ENCODE peak calls at places on chromosome 7, in five cellular contexts. One of them, this sample, is unnamed.

GRCh38 chr7:47677664-47678063 is 95.8 kb upstream of the TNS3 start:
- DNase-seq in retinal pigment epithelial cell: peak
- DNase-seq in cardiac muscle cell: no peak
- DNase-seq in stomach: no peak
- DNase-seq in IMR-90: no peak
- DNase-seq in this sample: no peak

GRCh38 chr7:44969049-44969700 is 9.6 kb downstream of the MYO1G start:
- DNase-seq in retinal pigment epithelial cell: no peak
- DNase-seq in cardiac muscle cell: no peak
- DNase-seq in stomach: no peak
- DNase-seq in IMR-90: no peak
- DNase-seq in this sample: no peak

GRCh38 chr7:95578299-95578855 is 17.9 kb downstream of the PDK4 start:
- DNase-seq in retinal pigment epithelial cell: no peak
- DNase-seq in cardiac muscle cell: no peak
- DNase-seq in stomach: no peak
- DNase-seq in IMR-90: no peak
- DNase-seq in this sample: no peak

GRCh38 chr7:82194011-82194410 is 249.6 kb downstream of the CACNA2D1 start:
- DNase-seq in retinal pigment epithelial cell: no peak
- DNase-seq in cardiac muscle cell: peak
- DNase-seq in stomach: no peak
- DNase-seq in IMR-90: peak
- DNase-seq in this sample: peak

GRCh38 chr7:5591547-5591899 is 167.9 kb upstream of the TNRC18 start:
- DNase-seq in retinal pigment epithelial cell: peak
- DNase-seq in cardiac muscle cell: peak
- DNase-seq in stomach: peak
- DNase-seq in IMR-90: peak
- DNase-seq in this sample: peak

GRCh38 chr7:116571552-116571951 is 46.7 kb downstream of the CAV1 start:
- DNase-seq in retinal pigment epithelial cell: no peak
- DNase-seq in cardiac muscle cell: no peak
- DNase-seq in stomach: no peak
- DNase-seq in IMR-90: no peak
- DNase-seq in this sample: no peak

GRCh38 chr7:40824461-40824860 is 689.7 kb downstream of the SUGCT start:
- DNase-seq in retinal pigment epithelial cell: no peak
- DNase-seq in cardiac muscle cell: no peak
- DNase-seq in stomach: no peak
- DNase-seq in IMR-90: peak
- DNase-seq in this sample: no peak

GRCh38 chr7:121187222-121187621 is 141.6 kb upstream of the WNT16 start:
- DNase-seq in retinal pigment epithelial cell: no peak
- DNase-seq in cardiac muscle cell: no peak
- DNase-seq in stomach: no peak
- DNase-seq in IMR-90: no peak
- DNase-seq in this sample: no peak

GRCh38 chr7:13017325-13017853 is 330.0 kb downstream of the ARL4A start:
- DNase-seq in retinal pigment epithelial cell: no peak
- DNase-seq in cardiac muscle cell: peak
- DNase-seq in stomach: no peak
- DNase-seq in IMR-90: peak
- DNase-seq in this sample: peak

GRCh38 chr7:132394283-132395003 is 181.8 kb downstream of the PLXNA4 start:
- DNase-seq in retinal pigment epithelial cell: no peak
- DNase-seq in cardiac muscle cell: peak
- DNase-seq in stomach: no peak
- DNase-seq in IMR-90: no peak
- DNase-seq in this sample: peak
- TF ChIP-seq CTCF in retinal pigment epithelial cell: no peak
- TF ChIP-seq CTCF in cardiac muscle cell: peak
- TF ChIP-seq CTCF in stomach: no peak
- TF ChIP-seq CTCF in IMR-90: no peak
- TF ChIP-seq CTCF in this sample: peak

GRCh38 chr7:50665403-50666123 is 100.4 kb upstream of the DDC start:
- DNase-seq in retinal pigment epithelial cell: no peak
- DNase-seq in cardiac muscle cell: peak
- DNase-seq in stomach: no peak
- DNase-seq in IMR-90: peak
- DNase-seq in this sample: peak
- TF ChIP-seq CTCF in retinal pigment epithelial cell: no peak
- TF ChIP-seq CTCF in cardiac muscle cell: no peak
- TF ChIP-seq CTCF in stomach: no peak
- TF ChIP-seq CTCF in IMR-90: no peak
- TF ChIP-seq CTCF in this sample: no peak

GRCh38 chr7:26278769-26279168 is 12.9 kb upstream of the SNX10 start:
- DNase-seq in retinal pigment epithelial cell: no peak
- DNase-seq in cardiac muscle cell: peak
- DNase-seq in stomach: no peak
- DNase-seq in IMR-90: no peak
- DNase-seq in this sample: peak
- TF ChIP-seq CTCF in retinal pigment epithelial cell: peak
- TF ChIP-seq CTCF in cardiac muscle cell: peak
- TF ChIP-seq CTCF in stomach: no peak
- TF ChIP-seq CTCF in IMR-90: no peak
- TF ChIP-seq CTCF in this sample: peak

DNA sequence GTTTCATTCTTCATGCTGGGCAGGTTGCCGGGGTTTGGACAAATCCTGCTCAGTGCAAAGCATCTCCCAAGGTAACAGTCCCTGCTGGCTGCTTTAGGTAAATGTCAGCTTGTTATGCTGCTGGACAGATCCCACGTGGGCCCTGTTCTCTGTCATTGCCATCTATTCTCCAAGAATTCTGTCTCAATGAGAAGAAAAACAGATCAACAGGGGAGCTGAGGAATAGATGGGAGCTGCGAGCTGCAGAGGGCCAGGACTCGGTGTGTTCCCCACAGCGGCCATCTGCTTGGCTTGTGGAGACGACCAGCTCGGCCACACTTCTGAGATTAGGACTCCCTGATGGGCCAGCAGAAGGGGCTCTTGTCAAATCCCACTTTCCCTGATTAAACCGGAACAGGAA is 235.2 kb downstream of the DPP6 start:
- DNase-seq in retinal pigment epithelial cell: no peak
- DNase-seq in cardiac muscle cell: no peak
- DNase-seq in stomach: no peak
- DNase-seq in IMR-90: no peak
- DNase-seq in this sample: no peak
- TF ChIP-seq CTCF in retinal pigment epithelial cell: no peak
- TF ChIP-seq CTCF in cardiac muscle cell: no peak
- TF ChIP-seq CTCF in stomach: no peak
- TF ChIP-seq CTCF in IMR-90: no peak
- TF ChIP-seq CTCF in this sample: no peak

GRCh38 chr7:98760201-98760651 is 109.6 kb downstream of the TMEM130 start:
- DNase-seq in retinal pigment epithelial cell: no peak
- DNase-seq in cardiac muscle cell: no peak
- DNase-seq in stomach: no peak
- DNase-seq in IMR-90: no peak
- DNase-seq in this sample: peak

GRCh38 chr7:98753176-98753575 is 116.6 kb downstream of the TMEM130 start:
- DNase-seq in retinal pigment epithelial cell: no peak
- DNase-seq in cardiac muscle cell: no peak
- DNase-seq in stomach: no peak
- DNase-seq in IMR-90: no peak
- DNase-seq in this sample: no peak

GRCh38 chr7:98758157-98758556 is 111.7 kb downstream of the TMEM130 start:
- DNase-seq in retinal pigment epithelial cell: no peak
- DNase-seq in cardiac muscle cell: no peak
- DNase-seq in stomach: no peak
- DNase-seq in IMR-90: no peak
- DNase-seq in this sample: no peak

GRCh38 chr7:98754041-98754479 is 115.8 kb downstream of the TMEM130 start:
- DNase-seq in retinal pigment epithelial cell: no peak
- DNase-seq in cardiac muscle cell: peak
- DNase-seq in stomach: no peak
- DNase-seq in IMR-90: no peak
- DNase-seq in this sample: no peak

GRCh38 chr7:98755138-98755898 is 114.5 kb downstream of the TMEM130 start:
- DNase-seq in retinal pigment epithelial cell: no peak
- DNase-seq in cardiac muscle cell: no peak
- DNase-seq in stomach: no peak
- DNase-seq in IMR-90: no peak
- DNase-seq in this sample: no peak
- TF ChIP-seq CTCF in retinal pigment epithelial cell: no peak
- TF ChIP-seq CTCF in cardiac muscle cell: no peak
- TF ChIP-seq CTCF in stomach: no peak
- TF ChIP-seq CTCF in IMR-90: no peak
- TF ChIP-seq CTCF in this sample: no peak

GRCh38 chr7:158328376-158329013 is 259.1 kb downstream of the PTPRN2 start:
- DNase-seq in retinal pigment epithelial cell: no peak
- DNase-seq in cardiac muscle cell: no peak
- DNase-seq in stomach: no peak
- DNase-seq in IMR-90: no peak
- DNase-seq in this sample: no peak

GRCh38 chr7:158329014-158329610 is 258.5 kb downstream of the PTPRN2 start:
- DNase-seq in retinal pigment epithelial cell: no peak
- DNase-seq in cardiac muscle cell: no peak
- DNase-seq in stomach: no peak
- DNase-seq in IMR-90: no peak
- DNase-seq in this sample: no peak

GRCh38 chr7:158325530-158326381 is 261.9 kb downstream of the PTPRN2 start:
- DNase-seq in retinal pigment epithelial cell: no peak
- DNase-seq in cardiac muscle cell: no peak
- DNase-seq in stomach: peak
- DNase-seq in IMR-90: no peak
- DNase-seq in this sample: no peak

GRCh38 chr7:158327012-158327411 is 260.6 kb downstream of the PTPRN2 start:
- DNase-seq in retinal pigment epithelial cell: no peak
- DNase-seq in cardiac muscle cell: no peak
- DNase-seq in stomach: no peak
- DNase-seq in IMR-90: no peak
- DNase-seq in this sample: no peak

DNA sequence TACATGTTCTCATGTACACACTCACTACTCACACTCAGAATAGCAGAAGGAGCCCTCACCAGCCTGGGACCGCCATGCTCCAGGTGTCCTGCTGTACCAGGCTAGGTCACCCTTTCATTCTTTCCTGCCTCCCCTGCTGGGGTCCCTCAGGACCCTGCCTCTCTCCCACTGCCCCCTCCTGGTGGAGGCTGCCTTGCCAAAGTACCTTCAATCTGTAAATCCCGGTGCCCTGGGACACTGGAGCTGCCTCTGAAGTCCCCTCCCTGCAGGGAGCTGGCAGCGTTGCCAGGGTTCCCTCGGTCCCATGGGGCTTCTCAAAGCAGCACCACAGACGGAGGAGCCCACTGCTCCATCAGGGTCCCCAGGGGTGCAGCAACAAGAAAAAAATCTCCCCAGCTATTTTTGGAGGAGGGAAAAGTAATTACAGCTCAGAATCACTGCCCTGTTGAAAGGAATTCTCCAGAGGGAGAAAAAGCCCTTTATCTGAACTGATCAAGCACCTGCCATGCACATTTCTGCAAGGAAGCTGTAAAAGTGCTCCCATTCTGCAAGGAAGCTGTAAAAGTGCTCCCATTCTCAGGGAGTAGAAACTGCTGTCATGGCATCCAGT is 259.9 kb downstream of the PTPRN2 start:
- DNase-seq in retinal pigment epithelial cell: no peak
- DNase-seq in cardiac muscle cell: no peak
- DNase-seq in stomach: no peak
- DNase-seq in IMR-90: no peak
- DNase-seq in this sample: no peak
- TF ChIP-seq CTCF in retinal pigment epithelial cell: no peak
- TF ChIP-seq CTCF in cardiac muscle cell: no peak
- TF ChIP-seq CTCF in stomach: no peak
- TF ChIP-seq CTCF in IMR-90: no peak
- TF ChIP-seq CTCF in this sample: no peak

DNA sequence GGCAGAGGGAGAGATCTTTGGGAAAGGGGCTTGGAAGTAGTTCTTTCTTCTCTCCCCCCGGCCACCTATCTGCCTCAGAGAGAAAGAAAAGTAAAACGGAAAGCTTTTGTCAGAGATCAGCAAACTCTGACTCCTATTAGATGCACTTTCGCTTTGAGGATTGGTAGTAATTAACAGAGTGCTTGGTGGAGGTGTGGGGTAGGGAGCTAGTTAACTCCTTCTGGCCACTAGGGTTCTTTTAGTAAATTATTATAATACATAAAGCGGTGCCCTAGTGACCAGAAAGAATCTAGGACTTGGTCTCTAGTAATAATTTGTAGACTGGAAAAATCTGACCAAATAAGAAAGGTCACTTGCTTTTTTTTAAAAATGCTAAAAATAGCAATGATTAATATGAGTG is 54.6 kb downstream of the CPVL start:
- DNase-seq in retinal pigment epithelial cell: no peak
- DNase-seq in cardiac muscle cell: peak
- DNase-seq in stomach: no peak
- DNase-seq in IMR-90: no peak
- DNase-seq in this sample: no peak
- TF ChIP-seq CTCF in retinal pigment epithelial cell: peak
- TF ChIP-seq CTCF in cardiac muscle cell: no peak
- TF ChIP-seq CTCF in stomach: peak
- TF ChIP-seq CTCF in IMR-90: no peak
- TF ChIP-seq CTCF in this sample: no peak

This sample was measured in fibroblast of the aortic adventitia.